ENCODE peak calls at places on chromosomes 5 and 9, in four cellular contexts. Z is A549, Y is stomach, W is suprapubic skin. Q is an unnamed sample.

GRCh38 chr5:1552469-1553255 is 28.9 kb upstream of the LPCAT1 start:
- DNase-seq in Y (no peak), Z (no peak), W (no peak), Q (peak; percentile 85)

GRCh38 chr9:72476617-72477375 is 44.6 kb upstream of the TMC1 start:
- DNase-seq in Z (peak; percentile 86), W (no peak), Y (peak; percentile 34), Q (no peak)

GRCh38 chr9:93093449-93094293 is 2.3 kb upstream of the CARD19 start:
- DNase-seq in W (peak; percentile 58), Z (no peak), Y (no peak), Q (peak; percentile 65)

GRCh38 chr5:132714456-132715307 is 22.7 kb downstream of the KIF3A start:
- DNase-seq in Z (peak; percentile 7), Y (no peak), W (no peak), Q (no peak)

GRCh38 chr5:39648539-39649200 is 223.9 kb upstream of the DAB2 start:
- DNase-seq in Y (no peak), W (no peak), Z (peak; percentile 72), Q (no peak)

GRCh38 chr5:82307431-82307830 is 29.3 kb upstream of the RPS23 start:
- DNase-seq in W (no peak), Z (no peak), Y (no peak), Q (no peak)

GRCh38 chr9:120043448-120043847 is 536.5 kb downstream of the CDK5RAP2 start:
- DNase-seq in W (no peak), Y (no peak), Z (peak; percentile 8), Q (no peak)

GRCh38 chr5:32990593-32991415 is 279.7 kb downstream of the NPR3 start:
- DNase-seq in Y (no peak), W (no peak), Z (no peak), Q (no peak)

GRCh38 chr9:135347461-135347860 is 132.1 kb upstream of the PPP1R26 start:
- DNase-seq in Z (no peak), Y (no peak), W (no peak), Q (no peak)

GRCh38 chr9:87587864-87588263 is 90.2 kb downstream of the DAPK1 start:
- DNase-seq in Y (no peak), W (no peak), Z (no peak), Q (no peak)

GRCh38 chr9:95171001-95171400 is 146.5 kb downstream of the FANCC start:
- DNase-seq in Z (no peak), W (no peak), Y (no peak), Q (no peak)

GRCh38 chr9:15885464-15885863 is 332.6 kb downstream of the CCDC171 start:
- DNase-seq in Z (no peak), W (no peak), Y (no peak), Q (no peak)

GRCh38 chr9:35903049-35903448 is 3.0 kb upstream of the HRCT1 start:
- DNase-seq in W (no peak), Y (no peak), Z (peak; percentile 79), Q (no peak)

GRCh38 chr5:67206381-67207328 is 10.1 kb upstream of the CD180 start:
- DNase-seq in Z (peak; percentile 84), W (no peak), Y (peak; percentile 72), Q (peak; percentile 19)

DNA sequence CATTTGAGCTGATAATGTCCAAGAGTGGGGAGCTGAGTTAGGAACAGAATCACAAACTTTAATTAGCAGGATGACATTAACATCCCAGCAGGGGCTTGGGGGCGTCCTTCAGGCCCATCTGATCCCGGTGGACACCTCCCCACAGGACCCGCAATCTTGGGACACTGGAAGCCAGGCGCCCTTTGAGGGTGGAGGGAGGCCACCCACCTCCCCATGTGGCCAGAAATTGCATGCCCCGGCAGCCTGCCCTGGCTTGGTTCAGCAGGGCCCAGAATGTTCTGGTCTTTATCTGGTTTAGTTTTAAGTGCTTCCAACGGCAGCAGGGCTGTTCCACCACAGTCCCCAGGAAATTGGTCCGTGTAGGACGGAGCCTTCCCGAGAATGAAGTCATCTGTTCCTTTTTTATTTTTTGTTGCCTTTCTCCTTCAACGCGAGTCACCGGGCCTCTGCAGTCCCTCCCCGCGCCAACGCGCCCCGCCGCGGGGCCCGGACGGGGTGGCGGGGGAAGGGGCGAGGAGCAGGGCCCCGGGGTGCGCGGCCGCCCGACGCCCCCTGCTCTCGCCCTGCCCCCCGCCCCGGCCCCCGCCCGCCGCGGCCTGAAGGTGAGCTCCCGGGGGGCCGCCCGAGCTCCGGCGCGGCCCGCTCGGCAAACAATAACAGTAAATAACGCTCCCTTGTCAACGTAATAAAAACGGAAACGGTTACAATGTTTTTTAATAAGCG is 207.9 kb downstream of the C9orf50 start:
- DNase-seq in Y (peak; percentile 67), Z (peak; percentile 73), W (peak; percentile 79), Q (peak; percentile 90)
- TF ChIP-seq POLR2A in Y (no peak), Z (peak; percentile 18), W (no peak), Q (no peak)

GRCh38 chr5:117736693-117737092 is 1162.1 kb upstream of the SEMA6A start:
- DNase-seq in Z (no peak), Y (no peak), W (no peak), Q (no peak)

GRCh38 chr5:117732264-117732663 is 1157.6 kb upstream of the SEMA6A start:
- DNase-seq in W (no peak), Y (no peak), Z (no peak), Q (no peak)

DNA sequence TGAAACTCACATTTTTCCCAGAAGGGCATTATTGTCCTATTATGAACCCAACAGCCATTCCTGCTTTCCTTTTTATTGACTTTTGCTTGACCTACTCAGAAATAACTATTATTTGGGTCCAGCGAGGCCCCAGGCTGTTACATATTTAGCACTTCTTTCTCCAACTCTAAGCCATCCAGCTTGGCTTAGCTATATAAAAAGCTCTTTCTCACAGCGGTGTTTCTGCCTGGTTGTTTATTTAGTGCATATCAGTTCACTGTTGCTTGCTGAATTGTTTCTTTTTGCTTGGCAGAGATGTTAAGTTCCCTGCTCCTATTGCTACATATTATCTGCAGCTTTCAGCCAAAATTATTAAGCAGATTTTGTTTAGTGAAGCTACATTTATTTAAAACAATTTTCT is 1156.8 kb upstream of the SEMA6A start:
- DNase-seq in Z (no peak), W (no peak), Y (no peak), Q (no peak)
- TF ChIP-seq EP300 in Z (no peak), W (no peak), Y (no peak), Q (no peak)

DNA sequence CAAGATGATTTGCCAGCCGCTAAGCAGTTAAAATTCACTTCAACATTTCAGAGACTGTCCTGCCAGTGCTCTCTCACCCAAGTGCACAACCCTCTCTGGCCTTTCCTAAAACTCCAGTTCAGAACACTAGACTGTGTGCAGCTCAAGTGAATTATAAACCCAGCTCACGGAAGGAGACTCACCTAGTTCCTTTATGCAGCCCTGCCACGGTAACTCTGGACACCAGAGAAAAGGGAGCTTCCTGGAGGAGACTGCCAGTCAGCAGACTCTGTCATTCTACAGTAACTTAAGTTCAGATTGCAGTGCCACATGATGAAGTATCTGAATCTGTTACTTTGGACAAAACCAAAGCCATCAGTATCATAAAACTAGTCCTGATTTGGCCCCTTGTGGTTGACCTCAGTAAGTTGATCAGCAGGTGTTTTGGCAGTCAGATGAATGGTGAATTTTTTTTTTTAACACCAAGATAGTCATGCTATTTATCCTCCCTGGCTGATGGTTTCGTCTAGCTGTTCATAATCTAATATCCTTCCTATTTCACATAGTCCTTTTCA is 2.7 kb downstream of the MTRR start:
- DNase-seq in Z (no peak), Y (no peak), W (no peak), Q (no peak)
- TF ChIP-seq CTCF in Z (no peak), Y (no peak), W (no peak), Q (no peak)

DNA sequence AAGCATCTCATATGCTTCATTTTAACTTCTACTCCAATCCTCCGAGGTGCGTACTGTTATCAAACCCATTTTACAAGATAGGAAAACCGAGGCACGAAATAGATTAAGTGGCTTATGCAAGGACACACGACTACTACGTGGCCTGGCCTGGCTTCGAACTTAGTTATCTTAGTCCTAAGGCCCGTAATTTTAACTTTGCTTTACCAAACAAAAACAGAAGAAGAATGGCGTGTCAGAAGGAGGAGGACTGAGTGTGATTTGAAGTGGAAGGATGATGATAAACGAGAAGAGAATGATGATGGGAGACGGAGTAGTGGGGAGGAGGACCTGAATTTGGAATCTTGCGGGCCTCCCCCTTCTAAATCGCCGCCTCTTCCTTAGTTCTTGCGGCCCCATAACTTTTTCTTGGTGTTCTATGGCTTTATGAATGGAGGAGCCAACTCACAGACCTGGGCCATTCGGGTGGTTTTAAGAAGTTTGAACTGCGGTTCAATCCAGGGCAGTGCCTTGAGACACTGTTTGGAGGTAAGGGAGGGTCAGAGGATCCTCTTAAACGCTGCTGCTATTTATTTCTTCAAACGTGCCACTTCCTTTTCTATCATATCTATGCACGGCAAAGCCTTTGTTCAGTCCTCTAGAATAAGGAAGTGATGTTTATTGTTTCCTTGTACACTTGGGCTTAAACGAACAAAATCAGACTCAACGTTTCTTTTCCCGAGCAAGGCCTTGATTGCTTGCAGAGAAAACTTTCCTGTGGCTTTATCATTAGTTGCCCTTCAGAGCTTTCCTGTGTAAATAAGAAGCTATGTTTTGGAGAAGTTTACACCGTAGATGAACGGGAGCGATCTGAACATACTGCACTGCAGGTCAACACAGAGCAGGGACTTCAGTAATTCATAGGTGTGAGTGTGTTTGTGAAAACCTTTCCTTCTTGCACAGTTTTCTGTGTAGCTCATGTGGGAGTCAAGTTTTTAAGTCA is 834 bp downstream of the CNOT8 start:
- DNase-seq in Z (peak; percentile 22), Y (no peak), W (no peak), Q (no peak)
- TF ChIP-seq POLR2A in Z (no peak), Y (no peak), W (no peak), Q (no peak)